ENCODE peak calls at places on chromosomes 5 and 9, in seven cellular contexts. D is endothelial cell, T is A673, O is foreskin fibroblast, C is glutamatergic neuron, P is Peyer's patch, K is BE2C. J is an unnamed sample.

GRCh38 chr5:135546912-135547311 is 11.1 kb upstream of the NEUROG1 start:
- DNase-seq in D (no peak), T (no peak), O (no peak), C (no peak), P (no peak), K (no peak), J (no peak)

GRCh38 chr5:123094227-123094918 is 5.3 kb downstream of the PRDM6 start:
- DNase-seq in D (no peak), T (no peak), O (no peak), C (no peak), P (no peak), K (no peak), J (no peak)

GRCh38 chr5:218457-219289 is 553 bp downstream of the SDHA start:
- DNase-seq in D (peak), T (no peak), O (peak), C (peak), P (peak), K (peak), J (peak)

GRCh38 chr9:108093773-108094675 is 604.5 kb upstream of the KLF4 start:
- DNase-seq in D (no peak), T (no peak), O (peak), C (no peak), P (peak), K (no peak), J (no peak)

GRCh38 chr5:28009526-28010025 is 971.2 kb upstream of the CDH9 start:
- DNase-seq in D (no peak), T (no peak), O (no peak), C (no peak), P (no peak), K (no peak), J (no peak)

GRCh38 chr5:6399978-6400910 is 21.9 kb upstream of the MED10 start:
- DNase-seq in D (no peak), T (no peak), O (peak), C (no peak), P (no peak), K (no peak), J (no peak)

GRCh38 chr5:137218896-137219295 is 280.2 kb downstream of the SPOCK1 start:
- DNase-seq in D (no peak), T (no peak), O (no peak), C (no peak), P (no peak), K (no peak), J (no peak)

GRCh38 chr9:106896695-106897094 is 33.7 kb downstream of the ZNF462 start:
- DNase-seq in D (no peak), T (no peak), O (no peak), C (no peak), P (no peak), K (no peak), J (no peak)

GRCh38 chr5:54205918-54206317 is 104.5 kb downstream of the ARL15 start:
- DNase-seq in D (no peak), T (no peak), O (no peak), C (no peak), P (no peak), K (no peak), J (no peak)

GRCh38 chr9:135101068-135101410 is 13.6 kb downstream of the OLFM1 start:
- DNase-seq in D (no peak), T (no peak), O (no peak), C (no peak), P (no peak), K (no peak), J (no peak)

GRCh38 chr5:144403058-144403457 is 232.4 kb downstream of the KCTD16 start:
- DNase-seq in D (no peak), T (no peak), O (no peak), C (no peak), P (no peak), K (no peak), J (no peak)

GRCh38 chr5:180209137-180209581 is at the start of gene RASGEF1C:
- DNase-seq in D (peak), T (peak), O (peak), C (peak), P (peak), K (peak), J (peak)

GRCh38 chr9:80649496-80649895 is 1039.9 kb downstream of the TLE1 start:
- DNase-seq in D (no peak), T (no peak), O (no peak), C (no peak), P (no peak), K (no peak), J (no peak)

GRCh38 chr5:29982446-29982845 is 1211.0 kb upstream of the CDH6 start:
- DNase-seq in D (no peak), T (peak), O (no peak), C (no peak), P (no peak), K (no peak), J (no peak)

GRCh38 chr5:169408735-169409134 is 107.8 kb upstream of the SLIT3 start:
- DNase-seq in D (no peak), T (no peak), O (peak), C (no peak), P (no peak), K (no peak), J (no peak)

GRCh38 chr9:107883496-107884120 is 394.0 kb upstream of the KLF4 start:
- DNase-seq in D (no peak), T (no peak), O (no peak), C (no peak), P (peak), K (no peak), J (no peak)

GRCh38 chr9:107226431-107226830 is 56.6 kb upstream of the RAD23B start:
- DNase-seq in D (no peak), T (no peak), O (no peak), C (peak), P (no peak), K (peak), J (no peak)

GRCh38 chr5:143002459-143003327 is 232.5 kb downstream of the ARHGAP26 start:
- DNase-seq in D (no peak), T (peak), O (peak), C (no peak), P (no peak), K (no peak), J (no peak)

GRCh38 chr5:78647411-78647818 is 1.2 kb downstream of the LHFPL2 start:
- DNase-seq in D (peak), T (peak), O (peak), C (no peak), P (peak), K (no peak), J (no peak)

GRCh38 chr5:172891716-172892421 is 57.8 kb downstream of the ERGIC1 start:
- DNase-seq in D (no peak), T (no peak), O (no peak), C (no peak), P (no peak), K (no peak), J (no peak)

GRCh38 chr5:77033338-77033737 is 3.1 kb downstream of the AGGF1 start:
- DNase-seq in D (no peak), T (no peak), O (no peak), C (no peak), P (no peak), K (no peak), J (no peak)

GRCh38 chr5:139668924-139669680 is 21.0 kb downstream of the CXXC5 start:
- DNase-seq in D (no peak), T (no peak), O (no peak), C (no peak), P (no peak), K (no peak), J (no peak)

GRCh38 chr5:59538080-59538479 is 355.4 kb downstream of the PDE4D start:
- DNase-seq in D (no peak), T (no peak), O (no peak), C (no peak), P (no peak), K (no peak), J (no peak)

GRCh38 chr5:89342106-89342876 is 459.3 kb upstream of the MEF2C start:
- DNase-seq in D (no peak), T (peak), O (peak), C (no peak), P (no peak), K (no peak), J (no peak)

GRCh38 chr5:171261904-171262303 is 47.1 kb upstream of the TLX3 start:
- DNase-seq in D (no peak), T (no peak), O (no peak), C (no peak), P (no peak), K (no peak), J (no peak)

GRCh38 chr5:96320797-96321196 is 112.3 kb downstream of the PCSK1 start:
- DNase-seq in D (no peak), T (no peak), O (peak), C (no peak), P (no peak), K (no peak), J (no peak)

GRCh38 chr5:169814522-169814921 is 165.8 kb downstream of the INSYN2B start:
- DNase-seq in D (no peak), T (no peak), O (peak), C (no peak), P (no peak), K (no peak), J (no peak)

GRCh38 chr9:98251554-98251953 is 3.9 kb downstream of the TBC1D2 start:
- DNase-seq in D (no peak), T (peak), O (peak), C (no peak), P (no peak), K (no peak), J (no peak)

GRCh38 chr9:124257070-124257864 is 482 bp upstream of the NEK6 start:
- DNase-seq in D (no peak), T (no peak), O (no peak), C (no peak), P (peak), K (no peak), J (peak)

GRCh38 chr9:77839459-77840140 is 191.5 kb upstream of the GNA14 start:
- DNase-seq in D (no peak), T (peak), O (peak), C (no peak), P (no peak), K (no peak), J (no peak)

GRCh38 chr5:142636698-142637324 is 49.1 kb downstream of the FGF1 start:
- DNase-seq in D (no peak), T (no peak), O (peak), C (no peak), P (no peak), K (no peak), J (no peak)

GRCh38 chr9:26723486-26723885 is 169.1 kb downstream of the CAAP1 start:
- DNase-seq in D (peak), T (peak), O (no peak), C (peak), P (peak), K (peak), J (peak)

GRCh38 chr5:118551031-118551430 is 437.3 kb downstream of the DTWD2 start:
- DNase-seq in D (no peak), T (no peak), O (peak), C (no peak), P (no peak), K (no peak), J (no peak)

GRCh38 chr5:76604838-76605237 is 18.4 kb downstream of the F2RL2 start:
- DNase-seq in D (no peak), T (peak), O (peak), C (no peak), P (no peak), K (no peak), J (no peak)

GRCh38 chr5:59133801-59134261 is 551.0 kb downstream of the RAB3C start:
- DNase-seq in D (no peak), T (peak), O (peak), C (no peak), P (no peak), K (no peak), J (no peak)

GRCh38 chr9:121637441-121638222 is 13.8 kb upstream of the DAB2IP start:
- DNase-seq in D (no peak), T (peak), O (peak), C (no peak), P (no peak), K (peak), J (no peak)

GRCh38 chr5:20523099-20523498 is 535.1 kb upstream of the CDH18 start:
- DNase-seq in D (no peak), T (no peak), O (no peak), C (no peak), P (no peak), K (no peak), J (no peak)

GRCh38 chr5:39850291-39850690 is 425.5 kb upstream of the DAB2 start:
- DNase-seq in D (no peak), T (no peak), O (no peak), C (no peak), P (no peak), K (no peak), J (no peak)

GRCh38 chr9:131409458-131409992 is 15.6 kb downstream of the PRRC2B start:
- DNase-seq in D (no peak), T (no peak), O (no peak), C (no peak), P (no peak), K (no peak), J (no peak)

GRCh38 chr9:131405858-131406566 is 12.1 kb downstream of the PRRC2B start:
- DNase-seq in D (no peak), T (no peak), O (no peak), C (no peak), P (no peak), K (no peak), J (no peak)

GRCh38 chr9:131406567-131407436 is 12.9 kb downstream of the PRRC2B start:
- DNase-seq in D (no peak), T (no peak), O (peak), C (no peak), P (no peak), K (no peak), J (no peak)

GRCh38 chr9:131410051-131410491 is 16.2 kb downstream of the PRRC2B start:
- DNase-seq in D (no peak), T (no peak), O (peak), C (no peak), P (no peak), K (no peak), J (no peak)

DNA sequence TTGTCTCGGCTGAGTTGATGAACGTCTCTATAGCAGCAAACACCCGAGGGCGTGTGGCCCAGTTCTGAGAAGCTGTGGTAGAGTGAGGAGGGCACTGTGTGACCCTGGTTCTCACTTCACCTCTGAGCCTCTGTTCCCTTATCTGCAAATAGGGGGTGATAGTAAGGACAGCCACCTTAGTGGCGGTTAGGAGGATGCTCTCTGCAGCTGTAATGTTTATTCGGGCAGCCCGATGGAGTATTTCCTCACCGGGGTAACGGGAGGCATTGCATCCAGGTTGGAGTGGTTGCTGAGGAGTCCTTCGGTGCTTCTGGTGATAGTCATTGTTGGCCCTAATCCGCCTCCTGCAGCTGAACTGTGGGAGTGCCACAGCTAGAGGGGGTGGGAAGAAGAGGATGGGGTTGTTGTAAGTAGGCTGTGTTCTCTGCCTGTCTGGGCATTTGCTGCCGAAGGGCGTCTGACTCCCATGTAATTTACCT is 13.9 kb downstream of the PRRC2B start:
- DNase-seq in D (peak), T (peak), O (peak), C (no peak), P (no peak), K (no peak), J (no peak)
- TF ChIP-seq CTCF in D (no peak), T (peak), O (peak), C (no peak), P (peak), K (peak), J (no peak)

GRCh38 chr5:32450952-32451351 is 6.4 kb upstream of the ZFR start:
- DNase-seq in D (no peak), T (peak), O (no peak), C (no peak), P (no peak), K (no peak), J (no peak)
- TF ChIP-seq CTCF in D (no peak), T (peak), O (peak), C (peak), P (no peak), K (peak), J (peak)

GRCh38 chr5:73179730-73180129 is 6.7 kb downstream of the TMEM174 start:
- DNase-seq in D (no peak), T (no peak), O (no peak), C (no peak), P (no peak), K (no peak), J (no peak)
- TF ChIP-seq CTCF in D (no peak), T (no peak), O (no peak), C (no peak), P (no peak), K (no peak), J (no peak)

GRCh38 chr5:90560771-90561170 is 2.2 kb downstream of the ADGRV1 start:
- DNase-seq in D (no peak), T (peak), O (no peak), C (no peak), P (no peak), K (no peak), J (no peak)
- TF ChIP-seq CTCF in D (no peak), T (no peak), O (no peak), C (no peak), P (no peak), K (no peak), J (no peak)

GRCh38 chr5:120532835-120533234 is 68.7 kb downstream of the PRR16 start:
- DNase-seq in D (peak), T (peak), O (no peak), C (peak), P (no peak), K (peak), J (peak)
- TF ChIP-seq CTCF in D (peak), T (no peak), O (no peak), C (peak), P (no peak), K (peak), J (peak)

GRCh38 chr9:89881431-89881830 is 276.6 kb downstream of the GADD45G start:
- DNase-seq in D (no peak), T (no peak), O (no peak), C (no peak), P (no peak), K (no peak), J (no peak)
- TF ChIP-seq CTCF in D (no peak), T (no peak), O (no peak), C (no peak), P (no peak), K (no peak), J (no peak)

GRCh38 chr5:133353741-133354140 is 258.6 kb downstream of the FSTL4 start:
- DNase-seq in D (peak), T (no peak), O (no peak), C (no peak), P (no peak), K (no peak), J (peak)
- TF ChIP-seq CTCF in D (no peak), T (no peak), O (no peak), C (no peak), P (no peak), K (no peak), J (no peak)

DNA sequence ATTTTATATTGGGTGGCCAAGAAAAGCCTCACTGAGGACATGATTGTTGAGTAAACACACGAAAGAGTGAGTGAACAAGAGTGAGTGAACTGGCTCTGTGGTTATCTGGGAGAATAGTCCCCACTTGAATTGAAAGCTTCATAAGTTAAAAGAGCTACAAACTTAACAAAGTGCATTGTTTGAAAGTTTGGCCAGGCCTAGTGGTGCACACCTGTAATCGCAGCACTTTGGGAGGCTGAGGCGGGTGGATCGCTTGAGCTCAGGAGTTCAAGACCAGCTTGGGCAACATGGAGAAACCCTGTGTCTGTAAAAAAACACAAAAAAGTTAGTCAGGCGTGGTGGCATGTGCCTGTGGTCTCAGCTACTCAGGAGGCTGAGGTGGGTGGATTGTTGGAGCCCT is 26.9 kb downstream of the SMC2 start:
- DNase-seq in D (no peak), T (no peak), O (no peak), C (no peak), P (no peak), K (no peak), J (no peak)
- TF ChIP-seq CTCF in D (peak), T (no peak), O (no peak), C (no peak), P (no peak), K (no peak), J (no peak)

J was measured in nephron progenitor cell.